ENCODE peak calls at places on chromosomes 13 and 19, in six cellular contexts. One of them, this sample, is unnamed.

GRCh38 chr19:42362342-42362741 is 27.8 kb downstream of the CNFN start:
- DNase-seq in choroid plexus epithelial cell: no peak
- DNase-seq in astrocyte of the cerebellum: no peak
- DNase-seq in GM12864: no peak
- DNase-seq in colonic mucosa: no peak
- DNase-seq in lung: no peak
- DNase-seq in this sample: no peak

GRCh38 chr13:51843529-51843928 is 1.4 kb downstream of the TMEM272 start:
- DNase-seq in choroid plexus epithelial cell: no peak
- DNase-seq in astrocyte of the cerebellum: no peak
- DNase-seq in GM12864: no peak
- DNase-seq in colonic mucosa: no peak
- DNase-seq in lung: peak
- DNase-seq in this sample: no peak

GRCh38 chr13:51494151-51494550 is 41.3 kb upstream of the INTS6 start:
- DNase-seq in choroid plexus epithelial cell: peak
- DNase-seq in astrocyte of the cerebellum: no peak
- DNase-seq in GM12864: no peak
- DNase-seq in colonic mucosa: no peak
- DNase-seq in lung: no peak
- DNase-seq in this sample: no peak

GRCh38 chr19:18165794-18166544 is 7.6 kb upstream of the IFI30 start:
- DNase-seq in choroid plexus epithelial cell: no peak
- DNase-seq in astrocyte of the cerebellum: no peak
- DNase-seq in GM12864: no peak
- DNase-seq in colonic mucosa: no peak
- DNase-seq in lung: no peak
- DNase-seq in this sample: no peak

GRCh38 chr19:5397804-5398692 is 57.2 kb upstream of the ZNRF4 start:
- DNase-seq in choroid plexus epithelial cell: peak
- DNase-seq in astrocyte of the cerebellum: no peak
- DNase-seq in GM12864: no peak
- DNase-seq in colonic mucosa: no peak
- DNase-seq in lung: no peak
- DNase-seq in this sample: no peak

GRCh38 chr19:19098084-19098702 is 34.4 kb downstream of the SLC25A42 start:
- DNase-seq in choroid plexus epithelial cell: no peak
- DNase-seq in astrocyte of the cerebellum: no peak
- DNase-seq in GM12864: no peak
- DNase-seq in colonic mucosa: no peak
- DNase-seq in lung: no peak
- DNase-seq in this sample: no peak

GRCh38 chr13:34748561-34748960 is 193.5 kb upstream of the NBEA start:
- DNase-seq in choroid plexus epithelial cell: no peak
- DNase-seq in astrocyte of the cerebellum: no peak
- DNase-seq in GM12864: no peak
- DNase-seq in colonic mucosa: no peak
- DNase-seq in lung: no peak
- DNase-seq in this sample: no peak

GRCh38 chr13:39410089-39410901 is 192.7 kb downstream of the LHFPL6 start:
- DNase-seq in choroid plexus epithelial cell: peak
- DNase-seq in astrocyte of the cerebellum: peak
- DNase-seq in GM12864: no peak
- DNase-seq in colonic mucosa: no peak
- DNase-seq in lung: no peak
- DNase-seq in this sample: no peak

GRCh38 chr13:46354143-46355087 is 32.6 kb downstream of the RUBCNL start:
- DNase-seq in choroid plexus epithelial cell: peak
- DNase-seq in astrocyte of the cerebellum: peak
- DNase-seq in GM12864: no peak
- DNase-seq in colonic mucosa: no peak
- DNase-seq in lung: no peak
- DNase-seq in this sample: peak

GRCh38 chr13:95335667-95336066 is 34.4 kb upstream of the ABCC4 start:
- DNase-seq in choroid plexus epithelial cell: no peak
- DNase-seq in astrocyte of the cerebellum: no peak
- DNase-seq in GM12864: no peak
- DNase-seq in colonic mucosa: no peak
- DNase-seq in lung: no peak
- DNase-seq in this sample: no peak

DNA sequence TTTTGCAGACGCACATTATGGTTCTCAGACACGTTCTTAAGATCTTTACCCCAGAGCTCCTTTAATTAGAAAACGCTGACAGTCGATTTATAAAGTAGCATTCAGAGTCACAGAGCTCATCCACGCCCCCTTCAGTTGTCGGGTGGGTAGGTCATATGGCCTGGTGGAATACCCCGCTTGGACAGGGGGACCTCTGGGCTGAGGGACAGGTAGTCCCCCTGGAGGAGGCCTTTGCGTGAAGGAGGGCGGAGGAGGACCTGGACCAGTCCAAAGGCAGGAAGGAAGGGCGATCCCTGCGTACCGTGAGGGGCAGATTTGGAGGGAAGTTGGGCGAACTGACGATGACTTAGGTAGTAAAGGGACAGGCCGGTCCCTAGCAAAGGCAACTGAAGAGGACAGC is 20.5 kb downstream of the VASP start:
- DNase-seq in choroid plexus epithelial cell: no peak
- DNase-seq in astrocyte of the cerebellum: no peak
- DNase-seq in GM12864: no peak
- DNase-seq in colonic mucosa: no peak
- DNase-seq in lung: no peak
- DNase-seq in this sample: no peak
- TF ChIP-seq CTCF in choroid plexus epithelial cell: no peak
- TF ChIP-seq CTCF in astrocyte of the cerebellum: no peak
- TF ChIP-seq CTCF in GM12864: no peak
- TF ChIP-seq CTCF in colonic mucosa: no peak
- TF ChIP-seq CTCF in lung: no peak
- TF ChIP-seq CTCF in this sample: no peak

DNA sequence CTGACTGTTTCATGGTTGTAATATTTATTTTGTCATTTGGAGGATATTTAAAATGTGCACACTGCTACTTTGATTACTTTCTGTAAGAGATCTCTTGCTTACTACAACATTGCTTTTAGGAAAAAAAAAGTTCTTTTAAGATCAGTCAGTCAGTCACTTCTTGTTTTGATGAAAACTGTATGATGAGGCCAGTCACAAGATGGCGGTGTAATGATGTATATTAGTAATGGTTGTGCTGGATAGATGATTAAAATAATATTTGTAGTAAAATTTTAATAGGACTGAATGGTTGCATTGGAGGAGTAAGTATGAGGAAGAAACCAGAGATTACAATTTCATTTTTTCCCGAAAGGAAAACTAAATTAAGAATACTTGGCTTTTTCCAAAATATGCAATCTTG is 2411.1 kb downstream of the PCDH9 start:
- DNase-seq in choroid plexus epithelial cell: peak
- DNase-seq in astrocyte of the cerebellum: no peak
- DNase-seq in GM12864: no peak
- DNase-seq in colonic mucosa: no peak
- DNase-seq in lung: no peak
- DNase-seq in this sample: no peak
- TF ChIP-seq CTCF in choroid plexus epithelial cell: peak
- TF ChIP-seq CTCF in astrocyte of the cerebellum: no peak
- TF ChIP-seq CTCF in GM12864: no peak
- TF ChIP-seq CTCF in colonic mucosa: no peak
- TF ChIP-seq CTCF in lung: no peak
- TF ChIP-seq CTCF in this sample: no peak

GRCh38 chr13:44048326-44048725 is 168.6 kb downstream of the LACC1 start:
- DNase-seq in choroid plexus epithelial cell: peak
- DNase-seq in astrocyte of the cerebellum: no peak
- DNase-seq in GM12864: no peak
- DNase-seq in colonic mucosa: no peak
- DNase-seq in lung: no peak
- DNase-seq in this sample: no peak
- TF ChIP-seq CTCF in choroid plexus epithelial cell: no peak
- TF ChIP-seq CTCF in astrocyte of the cerebellum: no peak
- TF ChIP-seq CTCF in GM12864: peak
- TF ChIP-seq CTCF in colonic mucosa: no peak
- TF ChIP-seq CTCF in lung: no peak
- TF ChIP-seq CTCF in this sample: peak

GRCh38 chr13:105445793-105446192 is 1089.7 kb downstream of the EFNB2 start:
- DNase-seq in choroid plexus epithelial cell: peak
- DNase-seq in astrocyte of the cerebellum: no peak
- DNase-seq in GM12864: no peak
- DNase-seq in colonic mucosa: no peak
- DNase-seq in lung: no peak
- DNase-seq in this sample: no peak
- TF ChIP-seq CTCF in choroid plexus epithelial cell: no peak
- TF ChIP-seq CTCF in astrocyte of the cerebellum: no peak
- TF ChIP-seq CTCF in GM12864: no peak
- TF ChIP-seq CTCF in colonic mucosa: no peak
- TF ChIP-seq CTCF in lung: no peak
- TF ChIP-seq CTCF in this sample: no peak

DNA sequence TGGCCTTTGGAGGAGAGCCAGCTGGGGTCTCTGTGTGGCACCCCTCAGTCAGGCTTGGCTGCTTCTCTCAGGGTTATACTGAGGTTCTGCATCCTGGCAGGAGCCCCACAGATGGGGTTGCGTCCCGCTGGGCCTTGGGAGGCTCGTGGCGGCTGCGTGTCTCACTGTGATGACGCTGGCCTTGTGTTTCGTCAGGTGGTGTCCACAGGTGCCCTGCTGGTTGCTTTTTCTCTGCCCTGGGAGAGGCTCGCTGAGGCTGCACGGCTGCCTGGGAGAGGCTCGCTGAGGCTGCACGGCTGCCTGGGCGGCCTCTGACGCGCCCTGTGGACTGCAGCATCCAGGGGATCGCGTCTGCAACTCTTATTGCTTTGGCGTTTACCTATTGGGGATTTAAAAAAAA is 15.4 kb downstream of the DOT1L start:
- DNase-seq in choroid plexus epithelial cell: no peak
- DNase-seq in astrocyte of the cerebellum: no peak
- DNase-seq in GM12864: no peak
- DNase-seq in colonic mucosa: no peak
- DNase-seq in lung: no peak
- DNase-seq in this sample: no peak
- TF ChIP-seq CTCF in choroid plexus epithelial cell: no peak
- TF ChIP-seq CTCF in astrocyte of the cerebellum: no peak
- TF ChIP-seq CTCF in GM12864: no peak
- TF ChIP-seq CTCF in colonic mucosa: no peak
- TF ChIP-seq CTCF in lung: no peak
- TF ChIP-seq CTCF in this sample: no peak

GRCh38 chr19:51722492-51722891 is 1.3 kb downstream of the HAS1 start:
- DNase-seq in choroid plexus epithelial cell: no peak
- DNase-seq in astrocyte of the cerebellum: no peak
- DNase-seq in GM12864: no peak
- DNase-seq in colonic mucosa: no peak
- DNase-seq in lung: no peak
- DNase-seq in this sample: no peak

GRCh38 chr19:51727349-51727880 is 3.6 kb upstream of the HAS1 start:
- DNase-seq in choroid plexus epithelial cell: peak
- DNase-seq in astrocyte of the cerebellum: no peak
- DNase-seq in GM12864: no peak
- DNase-seq in colonic mucosa: no peak
- DNase-seq in lung: no peak
- DNase-seq in this sample: no peak

GRCh38 chr19:51721905-51722304 is 1.9 kb downstream of the HAS1 start:
- DNase-seq in choroid plexus epithelial cell: no peak
- DNase-seq in astrocyte of the cerebellum: no peak
- DNase-seq in GM12864: no peak
- DNase-seq in colonic mucosa: no peak
- DNase-seq in lung: no peak
- DNase-seq in this sample: no peak

GRCh38 chr19:51726049-51726448 is 2.3 kb upstream of the HAS1 start:
- DNase-seq in choroid plexus epithelial cell: peak
- DNase-seq in astrocyte of the cerebellum: no peak
- DNase-seq in GM12864: no peak
- DNase-seq in colonic mucosa: peak
- DNase-seq in lung: no peak
- DNase-seq in this sample: no peak

DNA sequence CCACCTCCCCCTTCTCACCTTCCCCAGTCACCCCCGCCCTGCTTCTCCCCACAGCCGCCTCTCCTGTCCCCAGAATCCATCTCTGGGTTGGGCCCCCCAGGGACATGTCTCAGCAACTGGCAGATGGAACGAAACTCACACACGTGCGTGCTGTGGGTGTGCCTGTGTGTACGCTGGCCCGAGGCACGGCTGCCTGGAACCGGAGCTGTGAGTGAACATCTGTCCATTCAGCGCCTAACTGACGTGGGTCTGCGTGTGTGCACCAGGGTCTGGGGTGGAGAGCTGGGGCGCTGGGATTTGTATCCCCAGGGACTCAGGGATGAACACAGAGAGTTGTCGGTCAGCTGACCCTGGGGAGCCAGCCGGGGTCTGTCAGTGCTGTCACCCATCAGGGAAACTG is 752 bp upstream of the HAS1 start:
- DNase-seq in choroid plexus epithelial cell: no peak
- DNase-seq in astrocyte of the cerebellum: no peak
- DNase-seq in GM12864: no peak
- DNase-seq in colonic mucosa: no peak
- DNase-seq in lung: no peak
- DNase-seq in this sample: no peak
- TF ChIP-seq CTCF in choroid plexus epithelial cell: no peak
- TF ChIP-seq CTCF in astrocyte of the cerebellum: no peak
- TF ChIP-seq CTCF in GM12864: no peak
- TF ChIP-seq CTCF in colonic mucosa: no peak
- TF ChIP-seq CTCF in lung: no peak
- TF ChIP-seq CTCF in this sample: no peak

GRCh38 chr19:45178262-45179062 is at the start of gene BLOC1S3:
- DNase-seq in choroid plexus epithelial cell: peak
- DNase-seq in astrocyte of the cerebellum: peak
- DNase-seq in GM12864: peak
- DNase-seq in colonic mucosa: peak
- DNase-seq in lung: peak
- DNase-seq in this sample: peak
- TF ChIP-seq CTCF in choroid plexus epithelial cell: peak
- TF ChIP-seq CTCF in astrocyte of the cerebellum: peak
- TF ChIP-seq CTCF in GM12864: peak
- TF ChIP-seq CTCF in colonic mucosa: peak
- TF ChIP-seq CTCF in lung: peak
- TF ChIP-seq CTCF in this sample: no peak